ENCODE peak calls at places on chromosome 15, in nine cellular contexts. One of them, this sample, is unnamed.
A peak's percentile ranks its signal among the peaks of the same experiment; 100 is the strongest.

GRCh38 chr15:100448481-100448880 is 80.3 kb downstream of the CERS3 start:
- DNase-seq in hypothalamus: no peak
- DNase-seq in brain microvascular endothelial cell: no peak
- DNase-seq in HS-27A: no peak
- DNase-seq in stimulated activated effector memory CD8-positive, alpha-beta T cell treated with anti-CD3 and anti-CD28 coated beads, Interleukin-12 subunit alpha, Interleukin-12 subunit beta, amount 100 ng/mL, for 72 hours: no peak
- DNase-seq in hepatic stellate cell: no peak
- DNase-seq in activated CD8-positive, alpha-beta memory T cell treated with anti-CD3 and anti-CD28 coated beads for 24 hours: no peak
- DNase-seq in sciatic nerve: no peak
- DNase-seq in NCI-H774: no peak
- DNase-seq in this sample: no peak

GRCh38 chr15:67456677-67457529 is 64.0 kb upstream of the C15orf61 start:
- DNase-seq in hypothalamus: peak; percentile 28
- DNase-seq in brain microvascular endothelial cell: peak; percentile 55
- DNase-seq in HS-27A: peak; percentile 42
- DNase-seq in stimulated activated effector memory CD8-positive, alpha-beta T cell treated with anti-CD3 and anti-CD28 coated beads, Interleukin-12 subunit alpha, Interleukin-12 subunit beta, amount 100 ng/mL, for 72 hours: peak; percentile 82
- DNase-seq in hepatic stellate cell: peak; percentile 61
- DNase-seq in activated CD8-positive, alpha-beta memory T cell treated with anti-CD3 and anti-CD28 coated beads for 24 hours: peak; percentile 93
- DNase-seq in sciatic nerve: peak; percentile 90
- DNase-seq in NCI-H774: peak; percentile 75
- DNase-seq in this sample: no peak

GRCh38 chr15:79635149-79635771 is 203.1 kb downstream of the MINAR1 start:
- DNase-seq in hypothalamus: no peak
- DNase-seq in brain microvascular endothelial cell: no peak
- DNase-seq in HS-27A: no peak
- DNase-seq in stimulated activated effector memory CD8-positive, alpha-beta T cell treated with anti-CD3 and anti-CD28 coated beads, Interleukin-12 subunit alpha, Interleukin-12 subunit beta, amount 100 ng/mL, for 72 hours: no peak
- DNase-seq in hepatic stellate cell: no peak
- DNase-seq in activated CD8-positive, alpha-beta memory T cell treated with anti-CD3 and anti-CD28 coated beads for 24 hours: no peak
- DNase-seq in sciatic nerve: no peak
- DNase-seq in NCI-H774: no peak
- DNase-seq in this sample: no peak

GRCh38 chr15:67130673-67131601 is 65.5 kb downstream of the SMAD3 start:
- DNase-seq in hypothalamus: no peak
- DNase-seq in brain microvascular endothelial cell: no peak
- DNase-seq in HS-27A: no peak
- DNase-seq in stimulated activated effector memory CD8-positive, alpha-beta T cell treated with anti-CD3 and anti-CD28 coated beads, Interleukin-12 subunit alpha, Interleukin-12 subunit beta, amount 100 ng/mL, for 72 hours: no peak
- DNase-seq in hepatic stellate cell: no peak
- DNase-seq in activated CD8-positive, alpha-beta memory T cell treated with anti-CD3 and anti-CD28 coated beads for 24 hours: no peak
- DNase-seq in sciatic nerve: peak; percentile 39
- DNase-seq in NCI-H774: no peak
- DNase-seq in this sample: no peak

GRCh38 chr15:52228928-52229327 is 37.7 kb upstream of the GNB5 start:
- DNase-seq in hypothalamus: no peak
- DNase-seq in brain microvascular endothelial cell: no peak
- DNase-seq in HS-27A: no peak
- DNase-seq in stimulated activated effector memory CD8-positive, alpha-beta T cell treated with anti-CD3 and anti-CD28 coated beads, Interleukin-12 subunit alpha, Interleukin-12 subunit beta, amount 100 ng/mL, for 72 hours: no peak
- DNase-seq in hepatic stellate cell: no peak
- DNase-seq in activated CD8-positive, alpha-beta memory T cell treated with anti-CD3 and anti-CD28 coated beads for 24 hours: no peak
- DNase-seq in sciatic nerve: no peak
- DNase-seq in NCI-H774: no peak
- DNase-seq in this sample: no peak

GRCh38 chr15:74178326-74179100 is 5.0 kb downstream of the ISLR start:
- DNase-seq in hypothalamus: no peak
- DNase-seq in brain microvascular endothelial cell: no peak
- DNase-seq in HS-27A: no peak
- DNase-seq in stimulated activated effector memory CD8-positive, alpha-beta T cell treated with anti-CD3 and anti-CD28 coated beads, Interleukin-12 subunit alpha, Interleukin-12 subunit beta, amount 100 ng/mL, for 72 hours: no peak
- DNase-seq in hepatic stellate cell: no peak
- DNase-seq in activated CD8-positive, alpha-beta memory T cell treated with anti-CD3 and anti-CD28 coated beads for 24 hours: no peak
- DNase-seq in sciatic nerve: peak; percentile 42
- DNase-seq in NCI-H774: no peak
- DNase-seq in this sample: no peak

GRCh38 chr15:48861813-48862431 is 16.0 kb upstream of the EID1 start:
- DNase-seq in hypothalamus: no peak
- DNase-seq in brain microvascular endothelial cell: no peak
- DNase-seq in HS-27A: no peak
- DNase-seq in stimulated activated effector memory CD8-positive, alpha-beta T cell treated with anti-CD3 and anti-CD28 coated beads, Interleukin-12 subunit alpha, Interleukin-12 subunit beta, amount 100 ng/mL, for 72 hours: no peak
- DNase-seq in hepatic stellate cell: peak; percentile 42
- DNase-seq in activated CD8-positive, alpha-beta memory T cell treated with anti-CD3 and anti-CD28 coated beads for 24 hours: no peak
- DNase-seq in sciatic nerve: no peak
- DNase-seq in NCI-H774: peak; percentile 54
- DNase-seq in this sample: no peak

GRCh38 chr15:70995383-70995965 is 102.8 kb downstream of the LRRC49 start:
- DNase-seq in hypothalamus: no peak
- DNase-seq in brain microvascular endothelial cell: no peak
- DNase-seq in HS-27A: no peak
- DNase-seq in stimulated activated effector memory CD8-positive, alpha-beta T cell treated with anti-CD3 and anti-CD28 coated beads, Interleukin-12 subunit alpha, Interleukin-12 subunit beta, amount 100 ng/mL, for 72 hours: no peak
- DNase-seq in hepatic stellate cell: no peak
- DNase-seq in activated CD8-positive, alpha-beta memory T cell treated with anti-CD3 and anti-CD28 coated beads for 24 hours: no peak
- DNase-seq in sciatic nerve: no peak
- DNase-seq in NCI-H774: no peak
- DNase-seq in this sample: no peak

GRCh38 chr15:36605626-36606263 is 26.3 kb downstream of the CDIN1 start:
- DNase-seq in hypothalamus: no peak
- DNase-seq in brain microvascular endothelial cell: no peak
- DNase-seq in HS-27A: no peak
- DNase-seq in stimulated activated effector memory CD8-positive, alpha-beta T cell treated with anti-CD3 and anti-CD28 coated beads, Interleukin-12 subunit alpha, Interleukin-12 subunit beta, amount 100 ng/mL, for 72 hours: no peak
- DNase-seq in hepatic stellate cell: no peak
- DNase-seq in activated CD8-positive, alpha-beta memory T cell treated with anti-CD3 and anti-CD28 coated beads for 24 hours: no peak
- DNase-seq in sciatic nerve: no peak
- DNase-seq in NCI-H774: no peak
- DNase-seq in this sample: no peak

GRCh38 chr15:62985768-62986167 is 56.8 kb upstream of the TPM1 start:
- DNase-seq in hypothalamus: no peak
- DNase-seq in brain microvascular endothelial cell: peak; percentile 56
- DNase-seq in HS-27A: peak; percentile 54
- DNase-seq in stimulated activated effector memory CD8-positive, alpha-beta T cell treated with anti-CD3 and anti-CD28 coated beads, Interleukin-12 subunit alpha, Interleukin-12 subunit beta, amount 100 ng/mL, for 72 hours: no peak
- DNase-seq in hepatic stellate cell: no peak
- DNase-seq in activated CD8-positive, alpha-beta memory T cell treated with anti-CD3 and anti-CD28 coated beads for 24 hours: no peak
- DNase-seq in sciatic nerve: no peak
- DNase-seq in NCI-H774: no peak
- DNase-seq in this sample: no peak

GRCh38 chr15:30990451-30991300 is 752 bp downstream of the MTMR10 start:
- DNase-seq in hypothalamus: no peak
- DNase-seq in brain microvascular endothelial cell: no peak
- DNase-seq in HS-27A: peak; percentile 8
- DNase-seq in stimulated activated effector memory CD8-positive, alpha-beta T cell treated with anti-CD3 and anti-CD28 coated beads, Interleukin-12 subunit alpha, Interleukin-12 subunit beta, amount 100 ng/mL, for 72 hours: no peak
- DNase-seq in hepatic stellate cell: no peak
- DNase-seq in activated CD8-positive, alpha-beta memory T cell treated with anti-CD3 and anti-CD28 coated beads for 24 hours: no peak
- DNase-seq in sciatic nerve: no peak
- DNase-seq in NCI-H774: no peak
- DNase-seq in this sample: peak; percentile 6

GRCh38 chr15:77629070-77630030 is 3.4 kb downstream of the LINGO1 start:
- DNase-seq in hypothalamus: no peak
- DNase-seq in brain microvascular endothelial cell: no peak
- DNase-seq in HS-27A: no peak
- DNase-seq in stimulated activated effector memory CD8-positive, alpha-beta T cell treated with anti-CD3 and anti-CD28 coated beads, Interleukin-12 subunit alpha, Interleukin-12 subunit beta, amount 100 ng/mL, for 72 hours: no peak
- DNase-seq in hepatic stellate cell: no peak
- DNase-seq in activated CD8-positive, alpha-beta memory T cell treated with anti-CD3 and anti-CD28 coated beads for 24 hours: no peak
- DNase-seq in sciatic nerve: no peak
- DNase-seq in NCI-H774: no peak
- DNase-seq in this sample: no peak

GRCh38 chr15:89926158-89926557 is 13.4 kb upstream of the ARPIN start:
- DNase-seq in hypothalamus: no peak
- DNase-seq in brain microvascular endothelial cell: no peak
- DNase-seq in HS-27A: no peak
- DNase-seq in stimulated activated effector memory CD8-positive, alpha-beta T cell treated with anti-CD3 and anti-CD28 coated beads, Interleukin-12 subunit alpha, Interleukin-12 subunit beta, amount 100 ng/mL, for 72 hours: no peak
- DNase-seq in hepatic stellate cell: no peak
- DNase-seq in activated CD8-positive, alpha-beta memory T cell treated with anti-CD3 and anti-CD28 coated beads for 24 hours: no peak
- DNase-seq in sciatic nerve: no peak
- DNase-seq in NCI-H774: no peak
- DNase-seq in this sample: peak; percentile 32

GRCh38 chr15:70892912-70893560 is 410 bp downstream of the LRRC49 start:
- DNase-seq in hypothalamus: no peak
- DNase-seq in brain microvascular endothelial cell: peak; percentile 66
- DNase-seq in HS-27A: peak; percentile 64
- DNase-seq in stimulated activated effector memory CD8-positive, alpha-beta T cell treated with anti-CD3 and anti-CD28 coated beads, Interleukin-12 subunit alpha, Interleukin-12 subunit beta, amount 100 ng/mL, for 72 hours: no peak
- DNase-seq in hepatic stellate cell: no peak
- DNase-seq in activated CD8-positive, alpha-beta memory T cell treated with anti-CD3 and anti-CD28 coated beads for 24 hours: no peak
- DNase-seq in sciatic nerve: no peak
- DNase-seq in NCI-H774: peak; percentile 21
- DNase-seq in this sample: peak; percentile 35

GRCh38 chr15:88742161-88742560 is 61.1 kb upstream of the ACAN start:
- DNase-seq in hypothalamus: no peak
- DNase-seq in brain microvascular endothelial cell: no peak
- DNase-seq in HS-27A: no peak
- DNase-seq in stimulated activated effector memory CD8-positive, alpha-beta T cell treated with anti-CD3 and anti-CD28 coated beads, Interleukin-12 subunit alpha, Interleukin-12 subunit beta, amount 100 ng/mL, for 72 hours: no peak
- DNase-seq in hepatic stellate cell: no peak
- DNase-seq in activated CD8-positive, alpha-beta memory T cell treated with anti-CD3 and anti-CD28 coated beads for 24 hours: no peak
- DNase-seq in sciatic nerve: no peak
- DNase-seq in NCI-H774: no peak
- DNase-seq in this sample: no peak

GRCh38 chr15:29440541-29440940 is 170.9 kb upstream of the NSMCE3 start:
- DNase-seq in hypothalamus: no peak
- DNase-seq in brain microvascular endothelial cell: no peak
- DNase-seq in HS-27A: no peak
- DNase-seq in stimulated activated effector memory CD8-positive, alpha-beta T cell treated with anti-CD3 and anti-CD28 coated beads, Interleukin-12 subunit alpha, Interleukin-12 subunit beta, amount 100 ng/mL, for 72 hours: no peak
- DNase-seq in hepatic stellate cell: no peak
- DNase-seq in activated CD8-positive, alpha-beta memory T cell treated with anti-CD3 and anti-CD28 coated beads for 24 hours: no peak
- DNase-seq in sciatic nerve: no peak
- DNase-seq in NCI-H774: no peak
- DNase-seq in this sample: no peak

GRCh38 chr15:45891766-45892165 is 256.9 kb downstream of the SQOR start:
- DNase-seq in hypothalamus: no peak
- DNase-seq in brain microvascular endothelial cell: no peak
- DNase-seq in HS-27A: no peak
- DNase-seq in stimulated activated effector memory CD8-positive, alpha-beta T cell treated with anti-CD3 and anti-CD28 coated beads, Interleukin-12 subunit alpha, Interleukin-12 subunit beta, amount 100 ng/mL, for 72 hours: no peak
- DNase-seq in hepatic stellate cell: no peak
- DNase-seq in activated CD8-positive, alpha-beta memory T cell treated with anti-CD3 and anti-CD28 coated beads for 24 hours: no peak
- DNase-seq in sciatic nerve: no peak
- DNase-seq in NCI-H774: no peak
- DNase-seq in this sample: no peak

GRCh38 chr15:33795076-33795475 is 173.2 kb upstream of the CHRM5 start:
- DNase-seq in hypothalamus: no peak
- DNase-seq in brain microvascular endothelial cell: no peak
- DNase-seq in HS-27A: no peak
- DNase-seq in stimulated activated effector memory CD8-positive, alpha-beta T cell treated with anti-CD3 and anti-CD28 coated beads, Interleukin-12 subunit alpha, Interleukin-12 subunit beta, amount 100 ng/mL, for 72 hours: no peak
- DNase-seq in hepatic stellate cell: no peak
- DNase-seq in activated CD8-positive, alpha-beta memory T cell treated with anti-CD3 and anti-CD28 coated beads for 24 hours: no peak
- DNase-seq in sciatic nerve: no peak
- DNase-seq in NCI-H774: no peak
- DNase-seq in this sample: no peak

GRCh38 chr15:96329403-96329981 is 1.0 kb upstream of the NR2F2 start:
- DNase-seq in hypothalamus: no peak
- DNase-seq in brain microvascular endothelial cell: peak; percentile 34
- DNase-seq in HS-27A: no peak
- DNase-seq in stimulated activated effector memory CD8-positive, alpha-beta T cell treated with anti-CD3 and anti-CD28 coated beads, Interleukin-12 subunit alpha, Interleukin-12 subunit beta, amount 100 ng/mL, for 72 hours: no peak
- DNase-seq in hepatic stellate cell: peak; percentile 21
- DNase-seq in activated CD8-positive, alpha-beta memory T cell treated with anti-CD3 and anti-CD28 coated beads for 24 hours: no peak
- DNase-seq in sciatic nerve: no peak
- DNase-seq in NCI-H774: no peak
- DNase-seq in this sample: no peak

GRCh38 chr15:47768730-47769129 is 51.4 kb downstream of the SEMA6D start:
- DNase-seq in hypothalamus: no peak
- DNase-seq in brain microvascular endothelial cell: no peak
- DNase-seq in HS-27A: no peak
- DNase-seq in stimulated activated effector memory CD8-positive, alpha-beta T cell treated with anti-CD3 and anti-CD28 coated beads, Interleukin-12 subunit alpha, Interleukin-12 subunit beta, amount 100 ng/mL, for 72 hours: no peak
- DNase-seq in hepatic stellate cell: no peak
- DNase-seq in activated CD8-positive, alpha-beta memory T cell treated with anti-CD3 and anti-CD28 coated beads for 24 hours: no peak
- DNase-seq in sciatic nerve: no peak
- DNase-seq in NCI-H774: no peak
- DNase-seq in this sample: no peak

GRCh38 chr15:68578960-68579935 is at the start of gene CORO2B:
- DNase-seq in hypothalamus: peak; percentile 72
- DNase-seq in brain microvascular endothelial cell: no peak
- DNase-seq in HS-27A: peak; percentile 30
- DNase-seq in stimulated activated effector memory CD8-positive, alpha-beta T cell treated with anti-CD3 and anti-CD28 coated beads, Interleukin-12 subunit alpha, Interleukin-12 subunit beta, amount 100 ng/mL, for 72 hours: no peak
- DNase-seq in hepatic stellate cell: peak; percentile 54
- DNase-seq in activated CD8-positive, alpha-beta memory T cell treated with anti-CD3 and anti-CD28 coated beads for 24 hours: peak; percentile 64
- DNase-seq in sciatic nerve: peak; percentile 71
- DNase-seq in NCI-H774: no peak
- DNase-seq in this sample: no peak

GRCh38 chr15:101114146-101114545 is 137.7 kb downstream of the CHSY1 start:
- DNase-seq in hypothalamus: no peak
- DNase-seq in brain microvascular endothelial cell: no peak
- DNase-seq in HS-27A: no peak
- DNase-seq in stimulated activated effector memory CD8-positive, alpha-beta T cell treated with anti-CD3 and anti-CD28 coated beads, Interleukin-12 subunit alpha, Interleukin-12 subunit beta, amount 100 ng/mL, for 72 hours: no peak
- DNase-seq in hepatic stellate cell: no peak
- DNase-seq in activated CD8-positive, alpha-beta memory T cell treated with anti-CD3 and anti-CD28 coated beads for 24 hours: no peak
- DNase-seq in sciatic nerve: no peak
- DNase-seq in NCI-H774: no peak
- DNase-seq in this sample: no peak

GRCh38 chr15:45790325-45790943 is 155.6 kb downstream of the SQOR start:
- DNase-seq in hypothalamus: no peak
- DNase-seq in brain microvascular endothelial cell: peak; percentile 28
- DNase-seq in HS-27A: no peak
- DNase-seq in stimulated activated effector memory CD8-positive, alpha-beta T cell treated with anti-CD3 and anti-CD28 coated beads, Interleukin-12 subunit alpha, Interleukin-12 subunit beta, amount 100 ng/mL, for 72 hours: no peak
- DNase-seq in hepatic stellate cell: peak; percentile 21
- DNase-seq in activated CD8-positive, alpha-beta memory T cell treated with anti-CD3 and anti-CD28 coated beads for 24 hours: no peak
- DNase-seq in sciatic nerve: no peak
- DNase-seq in NCI-H774: no peak
- DNase-seq in this sample: no peak

GRCh38 chr15:88016373-88016772 is 240.2 kb downstream of the NTRK3 start:
- DNase-seq in hypothalamus: no peak
- DNase-seq in brain microvascular endothelial cell: no peak
- DNase-seq in HS-27A: no peak
- DNase-seq in stimulated activated effector memory CD8-positive, alpha-beta T cell treated with anti-CD3 and anti-CD28 coated beads, Interleukin-12 subunit alpha, Interleukin-12 subunit beta, amount 100 ng/mL, for 72 hours: no peak
- DNase-seq in hepatic stellate cell: no peak
- DNase-seq in activated CD8-positive, alpha-beta memory T cell treated with anti-CD3 and anti-CD28 coated beads for 24 hours: no peak
- DNase-seq in sciatic nerve: no peak
- DNase-seq in NCI-H774: no peak
- DNase-seq in this sample: no peak

GRCh38 chr15:48530528-48530927 is 115.0 kb downstream of the FBN1 start:
- DNase-seq in hypothalamus: no peak
- DNase-seq in brain microvascular endothelial cell: no peak
- DNase-seq in HS-27A: no peak
- DNase-seq in stimulated activated effector memory CD8-positive, alpha-beta T cell treated with anti-CD3 and anti-CD28 coated beads, Interleukin-12 subunit alpha, Interleukin-12 subunit beta, amount 100 ng/mL, for 72 hours: no peak
- DNase-seq in hepatic stellate cell: no peak
- DNase-seq in activated CD8-positive, alpha-beta memory T cell treated with anti-CD3 and anti-CD28 coated beads for 24 hours: no peak
- DNase-seq in sciatic nerve: no peak
- DNase-seq in NCI-H774: no peak
- DNase-seq in this sample: no peak